ENCODE peak calls at places on chromosomes 11 and 22, in eight cellular contexts. One of them, this sample, is unnamed.
A peak's percentile ranks its signal among the peaks of the same experiment; 100 is the strongest.

GRCh38 chr11:65588199-65589054 is 7.2 kb downstream of the KCNK7 start:
- DNase-seq in thoracic aorta: no peak
- DNase-seq in left ventricle myocardium inferior: peak; percentile 66
- DNase-seq in fibroblast of lung: peak; percentile 29
- DNase-seq in ovary: no peak
- DNase-seq in heart left ventricle: peak; percentile 76
- DNase-seq in lower lobe of right lung: peak; percentile 79
- DNase-seq in transverse colon: peak; percentile 83
- DNase-seq in this sample: no peak

GRCh38 chr11:131739243-131739882 is 368.9 kb downstream of the NTM start:
- DNase-seq in thoracic aorta: no peak
- DNase-seq in left ventricle myocardium inferior: no peak
- DNase-seq in fibroblast of lung: no peak
- DNase-seq in ovary: no peak
- DNase-seq in heart left ventricle: no peak
- DNase-seq in lower lobe of right lung: no peak
- DNase-seq in transverse colon: no peak
- DNase-seq in this sample: no peak

GRCh38 chr11:66734215-66734614 is 5.2 kb upstream of the SPTBN2 start:
- DNase-seq in thoracic aorta: no peak
- DNase-seq in left ventricle myocardium inferior: no peak
- DNase-seq in fibroblast of lung: no peak
- DNase-seq in ovary: no peak
- DNase-seq in heart left ventricle: no peak
- DNase-seq in lower lobe of right lung: no peak
- DNase-seq in transverse colon: no peak
- DNase-seq in this sample: no peak

GRCh38 chr11:23336961-23337360 is 476.7 kb upstream of the CCDC179 start:
- DNase-seq in thoracic aorta: no peak
- DNase-seq in left ventricle myocardium inferior: no peak
- DNase-seq in fibroblast of lung: peak; percentile 55
- DNase-seq in ovary: no peak
- DNase-seq in heart left ventricle: no peak
- DNase-seq in lower lobe of right lung: no peak
- DNase-seq in transverse colon: no peak
- DNase-seq in this sample: no peak

GRCh38 chr11:41414771-41415440 is 44.5 kb downstream of the LRRC4C start:
- DNase-seq in thoracic aorta: no peak
- DNase-seq in left ventricle myocardium inferior: no peak
- DNase-seq in fibroblast of lung: peak; percentile 60
- DNase-seq in ovary: no peak
- DNase-seq in heart left ventricle: no peak
- DNase-seq in lower lobe of right lung: no peak
- DNase-seq in transverse colon: no peak
- DNase-seq in this sample: no peak

GRCh38 chr11:68328374-68329091 is 16.1 kb downstream of the LRP5 start:
- DNase-seq in thoracic aorta: no peak
- DNase-seq in left ventricle myocardium inferior: peak; percentile 62
- DNase-seq in fibroblast of lung: peak; percentile 49
- DNase-seq in ovary: no peak
- DNase-seq in heart left ventricle: peak; percentile 75
- DNase-seq in lower lobe of right lung: no peak
- DNase-seq in transverse colon: peak; percentile 70
- DNase-seq in this sample: no peak

GRCh38 chr11:118438314-118438931 is 2.1 kb downstream of the KMT2A start:
- DNase-seq in thoracic aorta: no peak
- DNase-seq in left ventricle myocardium inferior: peak; percentile 14
- DNase-seq in fibroblast of lung: peak; percentile 87
- DNase-seq in ovary: peak; percentile 19
- DNase-seq in heart left ventricle: no peak
- DNase-seq in lower lobe of right lung: no peak
- DNase-seq in transverse colon: peak; percentile 48
- DNase-seq in this sample: no peak

GRCh38 chr22:20920881-20921203 is 3.6 kb downstream of the CRKL start:
- DNase-seq in thoracic aorta: no peak
- DNase-seq in left ventricle myocardium inferior: no peak
- DNase-seq in fibroblast of lung: no peak
- DNase-seq in ovary: no peak
- DNase-seq in heart left ventricle: no peak
- DNase-seq in lower lobe of right lung: no peak
- DNase-seq in transverse colon: no peak
- DNase-seq in this sample: no peak

GRCh38 chr11:104798794-104799193 is 99.5 kb downstream of the CASP12 start:
- DNase-seq in thoracic aorta: no peak
- DNase-seq in left ventricle myocardium inferior: no peak
- DNase-seq in fibroblast of lung: no peak
- DNase-seq in ovary: no peak
- DNase-seq in heart left ventricle: no peak
- DNase-seq in lower lobe of right lung: no peak
- DNase-seq in transverse colon: no peak
- DNase-seq in this sample: no peak

GRCh38 chr11:2575611-2576051 is 124.2 kb downstream of the KCNQ1OT1 start:
- DNase-seq in thoracic aorta: no peak
- DNase-seq in left ventricle myocardium inferior: peak; percentile 11
- DNase-seq in fibroblast of lung: no peak
- DNase-seq in ovary: no peak
- DNase-seq in heart left ventricle: peak; percentile 48
- DNase-seq in lower lobe of right lung: peak; percentile 36
- DNase-seq in transverse colon: peak; percentile 39
- DNase-seq in this sample: no peak

GRCh38 chr22:37982938-37983859 is 1.2 kb downstream of the SOX10 start:
- DNase-seq in thoracic aorta: no peak
- DNase-seq in left ventricle myocardium inferior: no peak
- DNase-seq in fibroblast of lung: no peak
- DNase-seq in ovary: no peak
- DNase-seq in heart left ventricle: no peak
- DNase-seq in lower lobe of right lung: no peak
- DNase-seq in transverse colon: no peak
- DNase-seq in this sample: peak; percentile 53

GRCh38 chr11:74749127-74749964 is 697 bp downstream of the RNF169 start:
- DNase-seq in thoracic aorta: no peak
- DNase-seq in left ventricle myocardium inferior: peak; percentile 55
- DNase-seq in fibroblast of lung: peak; percentile 53
- DNase-seq in ovary: peak; percentile 43
- DNase-seq in heart left ventricle: peak; percentile 86
- DNase-seq in lower lobe of right lung: peak; percentile 79
- DNase-seq in transverse colon: peak; percentile 54
- DNase-seq in this sample: peak; percentile 32

GRCh38 chr11:64341851-64342791 is 2.1 kb downstream of the CCDC88B start:
- DNase-seq in thoracic aorta: peak; percentile 46
- DNase-seq in left ventricle myocardium inferior: peak; percentile 91
- DNase-seq in fibroblast of lung: peak; percentile 82
- DNase-seq in ovary: peak; percentile 83
- DNase-seq in heart left ventricle: peak; percentile 95
- DNase-seq in lower lobe of right lung: peak; percentile 94
- DNase-seq in transverse colon: peak; percentile 96
- DNase-seq in this sample: peak; percentile 88

GRCh38 chr11:134498326-134499139 is 86.5 kb upstream of the B3GAT1 start:
- DNase-seq in thoracic aorta: no peak
- DNase-seq in left ventricle myocardium inferior: no peak
- DNase-seq in fibroblast of lung: no peak
- DNase-seq in ovary: no peak
- DNase-seq in heart left ventricle: no peak
- DNase-seq in lower lobe of right lung: no peak
- DNase-seq in transverse colon: no peak
- DNase-seq in this sample: peak; percentile 29

GRCh38 chr22:39090426-39091064 is 6.5 kb upstream of the APOBEC3H start:
- DNase-seq in thoracic aorta: no peak
- DNase-seq in left ventricle myocardium inferior: no peak
- DNase-seq in fibroblast of lung: no peak
- DNase-seq in ovary: no peak
- DNase-seq in heart left ventricle: peak; percentile 75
- DNase-seq in lower lobe of right lung: peak; percentile 60
- DNase-seq in transverse colon: peak; percentile 60
- DNase-seq in this sample: peak; percentile 32

GRCh38 chr11:60184824-60185511 is 2.1 kb upstream of the MS4A6A start:
- DNase-seq in thoracic aorta: no peak
- DNase-seq in left ventricle myocardium inferior: no peak
- DNase-seq in fibroblast of lung: no peak
- DNase-seq in ovary: no peak
- DNase-seq in heart left ventricle: no peak
- DNase-seq in lower lobe of right lung: no peak
- DNase-seq in transverse colon: no peak
- DNase-seq in this sample: no peak

GRCh38 chr22:44892243-44892642 is 117.6 kb downstream of the PHF21B start:
- DNase-seq in thoracic aorta: no peak
- DNase-seq in left ventricle myocardium inferior: no peak
- DNase-seq in fibroblast of lung: no peak
- DNase-seq in ovary: no peak
- DNase-seq in heart left ventricle: no peak
- DNase-seq in lower lobe of right lung: no peak
- DNase-seq in transverse colon: peak; percentile 4
- DNase-seq in this sample: no peak

GRCh38 chr11:15972838-15973237 is 383.5 kb downstream of the SOX6 start:
- DNase-seq in thoracic aorta: no peak
- DNase-seq in left ventricle myocardium inferior: no peak
- DNase-seq in fibroblast of lung: no peak
- DNase-seq in ovary: no peak
- DNase-seq in heart left ventricle: peak; percentile 55
- DNase-seq in lower lobe of right lung: no peak
- DNase-seq in transverse colon: no peak
- DNase-seq in this sample: no peak

GRCh38 chr11:19032990-19033389 is 27.5 kb downstream of the MRGPRX2 start:
- DNase-seq in thoracic aorta: no peak
- DNase-seq in left ventricle myocardium inferior: no peak
- DNase-seq in fibroblast of lung: no peak
- DNase-seq in ovary: no peak
- DNase-seq in heart left ventricle: no peak
- DNase-seq in lower lobe of right lung: no peak
- DNase-seq in transverse colon: no peak
- DNase-seq in this sample: no peak

GRCh38 chr22:40215266-40215665 is 37.5 kb downstream of the TNRC6B start:
- DNase-seq in thoracic aorta: no peak
- DNase-seq in left ventricle myocardium inferior: peak; percentile 28
- DNase-seq in fibroblast of lung: no peak
- DNase-seq in ovary: no peak
- DNase-seq in heart left ventricle: no peak
- DNase-seq in lower lobe of right lung: peak; percentile 68
- DNase-seq in transverse colon: no peak
- DNase-seq in this sample: no peak

GRCh38 chr22:19990609-19991394 is 25.8 kb downstream of the ARVCF start:
- DNase-seq in thoracic aorta: no peak
- DNase-seq in left ventricle myocardium inferior: no peak
- DNase-seq in fibroblast of lung: no peak
- DNase-seq in ovary: no peak
- DNase-seq in heart left ventricle: peak; percentile 62
- DNase-seq in lower lobe of right lung: no peak
- DNase-seq in transverse colon: no peak
- DNase-seq in this sample: no peak

GRCh38 chr11:118918686-118919280 is 6.9 kb downstream of the BCL9L start:
- DNase-seq in thoracic aorta: no peak
- DNase-seq in left ventricle myocardium inferior: no peak
- DNase-seq in fibroblast of lung: peak; percentile 58
- DNase-seq in ovary: peak; percentile 57
- DNase-seq in heart left ventricle: no peak
- DNase-seq in lower lobe of right lung: no peak
- DNase-seq in transverse colon: peak; percentile 28
- DNase-seq in this sample: no peak

GRCh38 chr11:14248577-14248976 is 110.4 kb downstream of the RRAS2 start:
- DNase-seq in thoracic aorta: no peak
- DNase-seq in left ventricle myocardium inferior: no peak
- DNase-seq in fibroblast of lung: no peak
- DNase-seq in ovary: no peak
- DNase-seq in heart left ventricle: no peak
- DNase-seq in lower lobe of right lung: no peak
- DNase-seq in transverse colon: no peak
- DNase-seq in this sample: no peak

GRCh38 chr11:126544311-126545056 is 189.0 kb downstream of the ST3GAL4 start:
- DNase-seq in thoracic aorta: no peak
- DNase-seq in left ventricle myocardium inferior: no peak
- DNase-seq in fibroblast of lung: peak; percentile 72
- DNase-seq in ovary: no peak
- DNase-seq in heart left ventricle: no peak
- DNase-seq in lower lobe of right lung: no peak
- DNase-seq in transverse colon: peak; percentile 9
- DNase-seq in this sample: no peak

GRCh38 chr11:74710291-74710938 is 20.8 kb downstream of the CHRDL2 start:
- DNase-seq in thoracic aorta: no peak
- DNase-seq in left ventricle myocardium inferior: peak; percentile 36
- DNase-seq in fibroblast of lung: peak; percentile 53
- DNase-seq in ovary: peak; percentile 37
- DNase-seq in heart left ventricle: no peak
- DNase-seq in lower lobe of right lung: no peak
- DNase-seq in transverse colon: no peak
- DNase-seq in this sample: no peak

DNA sequence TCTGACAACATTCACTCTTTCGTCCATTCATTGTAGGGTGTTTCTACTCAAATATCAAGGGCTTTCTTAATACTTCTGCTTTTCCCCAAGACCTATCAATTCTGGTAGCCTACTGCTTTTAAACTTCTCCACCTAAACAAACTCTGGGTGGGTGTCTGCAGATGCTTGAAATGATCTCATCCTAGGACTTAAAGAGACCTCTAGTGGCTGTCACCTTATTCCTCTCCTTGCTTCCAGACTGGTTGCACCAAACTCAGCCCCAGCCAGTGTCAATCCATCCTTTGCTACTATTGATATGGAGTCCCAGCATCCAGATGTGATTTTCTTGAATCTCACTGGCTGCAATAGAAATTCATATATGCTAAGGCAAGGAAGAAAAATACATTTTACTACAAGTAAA is 274.7 kb downstream of the NXPE2 start:
- DNase-seq in thoracic aorta: no peak
- DNase-seq in left ventricle myocardium inferior: no peak
- DNase-seq in fibroblast of lung: no peak
- DNase-seq in ovary: no peak
- DNase-seq in heart left ventricle: no peak
- DNase-seq in lower lobe of right lung: no peak
- DNase-seq in transverse colon: no peak
- DNase-seq in this sample: no peak
- TF ChIP-seq CTCF in thoracic aorta: no peak
- TF ChIP-seq CTCF in left ventricle myocardium inferior: peak; percentile 47
- TF ChIP-seq CTCF in fibroblast of lung: no peak
- TF ChIP-seq CTCF in ovary: no peak
- TF ChIP-seq CTCF in heart left ventricle: peak; percentile 40
- TF ChIP-seq CTCF in lower lobe of right lung: no peak
- TF ChIP-seq CTCF in transverse colon: no peak
- TF ChIP-seq CTCF in this sample: no peak

GRCh38 chr11:111540114-111540920 is at the start of gene LAYN:
- DNase-seq in thoracic aorta: peak; percentile 12
- DNase-seq in left ventricle myocardium inferior: peak; percentile 46
- DNase-seq in fibroblast of lung: peak; percentile 70
- DNase-seq in ovary: peak; percentile 79
- DNase-seq in heart left ventricle: peak; percentile 76
- DNase-seq in lower lobe of right lung: peak; percentile 70
- DNase-seq in transverse colon: peak; percentile 46
- DNase-seq in this sample: peak; percentile 63
- H3K4me3 ChIP-seq in thoracic aorta: peak within 1 kb of the TSS; percentile 80
- H3K4me3 ChIP-seq in left ventricle myocardium inferior: peak within 1 kb of the TSS; percentile 72
- H3K4me3 ChIP-seq in fibroblast of lung: peak within 1 kb of the TSS; percentile 82
- H3K4me3 ChIP-seq in ovary: peak within 1 kb of the TSS; percentile 61
- H3K4me3 ChIP-seq in heart left ventricle: peak within 1 kb of the TSS; percentile 62
- H3K4me3 ChIP-seq in lower lobe of right lung: peak within 1 kb of the TSS; percentile 71
- H3K4me3 ChIP-seq in transverse colon: peak within 1 kb of the TSS; percentile 52
- H3K4me3 ChIP-seq in this sample: peak within 1 kb of the TSS; percentile 67

GRCh38 chr11:116217006-116217405 is 555.8 kb downstream of the BUD13 start:
- DNase-seq in thoracic aorta: no peak
- DNase-seq in left ventricle myocardium inferior: peak; percentile 47
- DNase-seq in fibroblast of lung: peak; percentile 27
- DNase-seq in ovary: no peak
- DNase-seq in heart left ventricle: no peak
- DNase-seq in lower lobe of right lung: peak; percentile 61
- DNase-seq in transverse colon: peak; percentile 34
- DNase-seq in this sample: no peak
- TF ChIP-seq CTCF in thoracic aorta: no peak
- TF ChIP-seq CTCF in left ventricle myocardium inferior: peak; percentile 86
- TF ChIP-seq CTCF in fibroblast of lung: peak; percentile 65
- TF ChIP-seq CTCF in ovary: no peak
- TF ChIP-seq CTCF in heart left ventricle: peak; percentile 57
- TF ChIP-seq CTCF in lower lobe of right lung: peak; percentile 81
- TF ChIP-seq CTCF in transverse colon: peak; percentile 45
- TF ChIP-seq CTCF in this sample: peak; percentile 41

GRCh38 chr22:46564084-46564714 is 26.8 kb upstream of the CELSR1 start:
- DNase-seq in thoracic aorta: no peak
- DNase-seq in left ventricle myocardium inferior: peak; percentile 53
- DNase-seq in fibroblast of lung: no peak
- DNase-seq in ovary: no peak
- DNase-seq in heart left ventricle: no peak
- DNase-seq in lower lobe of right lung: no peak
- DNase-seq in transverse colon: peak; percentile 71
- DNase-seq in this sample: no peak
- H3K4me3 ChIP-seq in thoracic aorta: no peak overlapping the region
- H3K4me3 ChIP-seq in left ventricle myocardium inferior: peak overlapping the region; percentile 13
- H3K4me3 ChIP-seq in fibroblast of lung: no peak overlapping the region
- H3K4me3 ChIP-seq in ovary: no peak overlapping the region
- H3K4me3 ChIP-seq in heart left ventricle: no peak overlapping the region
- H3K4me3 ChIP-seq in lower lobe of right lung: no peak overlapping the region
- H3K4me3 ChIP-seq in transverse colon: no peak overlapping the region
- H3K4me3 ChIP-seq in this sample: no peak overlapping the region